ENCODE peak calls at places on chromosomes 3 and 15, in eight cellular contexts. A is GM13977; Z is activated T-helper 1 cell treated with anti-CD3 and anti-CD28 coated beads, Interleukin-2, amount 50 U/mL, for 16 hours; H is DMS 273 treated with DMSO at 0.1 percent for 48 hours; U is Peyer's patch; Q is germinal center; N is uterus; F is glutamatergic neuron. B is an unnamed sample.

GRCh38 chr3:21256932-21257331 is 494.1 kb downstream of the ZNF385D start:
- DNase-seq in A (no peak), Z (no peak), H (no peak), U (no peak), Q (no peak), N (no peak), F (no peak), B (peak; percentile 59)

GRCh38 chr3:135982404-135982761 is 16.9 kb downstream of the PPP2R3A start:
- DNase-seq in A (no peak), Z (no peak), H (no peak), U (peak; percentile 52), Q (no peak), N (no peak), F (no peak), B (no peak)

GRCh38 chr3:127337911-127338531 is 50.2 kb upstream of the PRR20G start:
- DNase-seq in A (no peak), Z (no peak), H (no peak), U (no peak), Q (no peak), N (no peak), F (no peak), B (no peak)

GRCh38 chr3:127762077-127762786 is 60.1 kb downstream of the MGLL start:
- DNase-seq in A (peak; percentile 69), Z (no peak), H (no peak), U (peak; percentile 48), Q (no peak), N (no peak), F (no peak), B (no peak)

GRCh38 chr15:40063563-40064011 is 24.6 kb upstream of the SRP14 start:
- DNase-seq in A (no peak), Z (no peak), H (no peak), U (no peak), Q (no peak), N (no peak), F (no peak), B (peak; percentile 89)

GRCh38 chr3:179806177-179806576 is 153.3 kb downstream of the USP13 start:
- DNase-seq in A (no peak), Z (no peak), H (no peak), U (no peak), Q (no peak), N (no peak), F (no peak), B (peak; percentile 46)

GRCh38 chr3:147937341-147937740 is 528.2 kb downstream of the ZIC1 start:
- DNase-seq in A (no peak), Z (no peak), H (no peak), U (no peak), Q (no peak), N (no peak), F (no peak), B (no peak)

GRCh38 chr3:65927576-65927975 is 111.1 kb downstream of the MAGI1 start:
- DNase-seq in A (no peak), Z (no peak), H (no peak), U (no peak), Q (no peak), N (no peak), F (no peak), B (no peak)

GRCh38 chr3:148816971-148817519 is 10.6 kb upstream of the CPB1 start:
- DNase-seq in A (no peak), Z (no peak), H (no peak), U (no peak), Q (no peak), N (no peak), F (no peak), B (no peak)

GRCh38 chr15:48332642-48333034 is 1.4 kb downstream of the DUT start:
- DNase-seq in A (no peak), Z (no peak), H (no peak), U (no peak), Q (no peak), N (no peak), F (no peak), B (no peak)

GRCh38 chr3:148591525-148591924 is 106.2 kb upstream of the AGTR1 start:
- DNase-seq in A (no peak), Z (no peak), H (no peak), U (no peak), Q (no peak), N (no peak), F (no peak), B (no peak)

GRCh38 chr15:36584511-36584910 is 5.1 kb downstream of the CDIN1 start:
- DNase-seq in A (no peak), Z (no peak), H (no peak), U (no peak), Q (no peak), N (no peak), F (no peak), B (no peak)

GRCh38 chr15:78527325-78527724 is 12.9 kb upstream of the PSMA4 start:
- DNase-seq in A (no peak), Z (no peak), H (no peak), U (no peak), Q (no peak), N (no peak), F (no peak), B (no peak)

GRCh38 chr3:39189648-39190269 is 2.6 kb downstream of the XIRP1 start:
- DNase-seq in A (peak; percentile 86), Z (no peak), H (peak; percentile 39), U (no peak), Q (peak; percentile 77), N (peak; percentile 66), F (peak; percentile 63), B (peak; percentile 72)

GRCh38 chr3:173538410-173538809 is 140.9 kb downstream of the NLGN1 start:
- DNase-seq in A (no peak), Z (no peak), H (no peak), U (no peak), Q (no peak), N (no peak), F (no peak), B (no peak)

GRCh38 chr15:84816694-84817460 is at the start of gene ALPK3:
- DNase-seq in A (no peak), Z (no peak), H (no peak), U (no peak), Q (no peak), N (no peak), F (peak; percentile 46), B (no peak)

GRCh38 chr15:93382196-93382820 is 293.3 kb upstream of the RGMA start:
- DNase-seq in A (no peak), Z (no peak), H (no peak), U (no peak), Q (no peak), N (no peak), F (no peak), B (no peak)

GRCh38 chr3:39000008-39000450 is 51.7 kb downstream of the SCN11A start:
- DNase-seq in A (peak; percentile 66), Z (no peak), H (peak; percentile 20), U (no peak), Q (peak; percentile 51), N (no peak), F (no peak), B (peak; percentile 79)

GRCh38 chr3:102741694-102742093 is 306.9 kb downstream of the ZPLD1 start:
- DNase-seq in A (no peak), Z (no peak), H (no peak), U (no peak), Q (no peak), N (no peak), F (no peak), B (no peak)

GRCh38 chr3:111712294-111713180 is 117.4 kb upstream of the ZBED2 start:
- DNase-seq in A (no peak), Z (no peak), H (peak; percentile 15), U (no peak), Q (no peak), N (no peak), F (peak; percentile 25), B (peak; percentile 47)

GRCh38 chr3:146374146-146374545 is 95.2 kb downstream of the PLSCR2 start:
- DNase-seq in A (no peak), Z (no peak), H (no peak), U (no peak), Q (no peak), N (no peak), F (no peak), B (peak; percentile 55)

GRCh38 chr3:38586546-38587520 is 62.7 kb downstream of the SCN5A start:
- DNase-seq in A (no peak), Z (no peak), H (no peak), U (peak; percentile 20), Q (no peak), N (no peak), F (no peak), B (no peak)

GRCh38 chr3:105829879-105830622 is 38.8 kb downstream of the CBLB start:
- DNase-seq in A (no peak), Z (no peak), H (no peak), U (no peak), Q (no peak), N (no peak), F (no peak), B (no peak)

GRCh38 chr3:166123576-166123975 is 286.4 kb upstream of the BCHE start:
- DNase-seq in A (no peak), Z (no peak), H (no peak), U (no peak), Q (no peak), N (no peak), F (no peak), B (peak; percentile 2)

GRCh38 chr3:99901200-99901926 is 83.7 kb downstream of the CMSS1 start:
- DNase-seq in A (no peak), Z (no peak), H (no peak), U (no peak), Q (no peak), N (no peak), F (no peak), B (peak; percentile 84)

GRCh38 chr3:5754602-5755001 is 567.1 kb downstream of the EDEM1 start:
- DNase-seq in A (no peak), Z (no peak), H (no peak), U (no peak), Q (no peak), N (no peak), F (no peak), B (no peak)